ENCODE peak calls at places on chromosomes 7 and 10, in nine cellular contexts. One of them, this sample, is unnamed. For H3K9me3, the result is how much of the 10 kb centered on the place peaks cover.

GRCh38 chr7:73909051-73909941 is 48.3 kb downstream of the TMEM270 start:
- DNase-seq in BE2C: no peak
- DNase-seq in endodermal cell: no peak
- DNase-seq in ovary: no peak
- DNase-seq in fibroblast of lung: no peak
- DNase-seq in cardiac muscle cell: no peak
- DNase-seq in K562: no peak
- DNase-seq in esophagus squamous epithelium: no peak
- DNase-seq in colonic mucosa: no peak
- DNase-seq in this sample: no peak

GRCh38 chr7:116752305-116753074 is 80.5 kb downstream of the MET start:
- DNase-seq in BE2C: no peak
- DNase-seq in endodermal cell: no peak
- DNase-seq in ovary: no peak
- DNase-seq in fibroblast of lung: no peak
- DNase-seq in cardiac muscle cell: no peak
- DNase-seq in K562: no peak
- DNase-seq in esophagus squamous epithelium: no peak
- DNase-seq in colonic mucosa: no peak
- DNase-seq in this sample: no peak

GRCh38 chr10:23342213-23342884 is 2.2 kb downstream of the C10orf67 start:
- DNase-seq in BE2C: no peak
- DNase-seq in endodermal cell: no peak
- DNase-seq in ovary: no peak
- DNase-seq in fibroblast of lung: no peak
- DNase-seq in cardiac muscle cell: no peak
- DNase-seq in K562: no peak
- DNase-seq in esophagus squamous epithelium: no peak
- DNase-seq in colonic mucosa: no peak
- DNase-seq in this sample: no peak

GRCh38 chr10:118568327-118568848 is 27.1 kb downstream of the PRLHR start:
- DNase-seq in BE2C: peak
- DNase-seq in endodermal cell: peak
- DNase-seq in ovary: no peak
- DNase-seq in fibroblast of lung: peak
- DNase-seq in cardiac muscle cell: peak
- DNase-seq in K562: peak
- DNase-seq in esophagus squamous epithelium: no peak
- DNase-seq in colonic mucosa: peak
- DNase-seq in this sample: peak

GRCh38 chr10:47165711-47166404 is 134.1 kb upstream of the GDF10 start:
- DNase-seq in BE2C: no peak
- DNase-seq in endodermal cell: no peak
- DNase-seq in ovary: peak
- DNase-seq in fibroblast of lung: peak
- DNase-seq in cardiac muscle cell: no peak
- DNase-seq in K562: no peak
- DNase-seq in esophagus squamous epithelium: no peak
- DNase-seq in colonic mucosa: no peak
- DNase-seq in this sample: peak

GRCh38 chr7:8785081-8785480 is 351.7 kb downstream of the NXPH1 start:
- DNase-seq in BE2C: no peak
- DNase-seq in endodermal cell: no peak
- DNase-seq in ovary: no peak
- DNase-seq in fibroblast of lung: no peak
- DNase-seq in cardiac muscle cell: no peak
- DNase-seq in K562: no peak
- DNase-seq in esophagus squamous epithelium: no peak
- DNase-seq in colonic mucosa: no peak
- DNase-seq in this sample: no peak

GRCh38 chr7:37831214-37831613 is 17.2 kb upstream of the NME8 start:
- DNase-seq in BE2C: no peak
- DNase-seq in endodermal cell: no peak
- DNase-seq in ovary: no peak
- DNase-seq in fibroblast of lung: no peak
- DNase-seq in cardiac muscle cell: no peak
- DNase-seq in K562: no peak
- DNase-seq in esophagus squamous epithelium: no peak
- DNase-seq in colonic mucosa: no peak
- DNase-seq in this sample: no peak

GRCh38 chr7:28055161-28055544 is 125.4 kb downstream of the JAZF1 start:
- DNase-seq in BE2C: no peak
- DNase-seq in endodermal cell: no peak
- DNase-seq in ovary: no peak
- DNase-seq in fibroblast of lung: peak
- DNase-seq in cardiac muscle cell: no peak
- DNase-seq in K562: no peak
- DNase-seq in esophagus squamous epithelium: no peak
- DNase-seq in colonic mucosa: no peak
- DNase-seq in this sample: no peak

GRCh38 chr7:104149822-104150221 is 58.0 kb downstream of the ORC5 start:
- DNase-seq in BE2C: no peak
- DNase-seq in endodermal cell: no peak
- DNase-seq in ovary: no peak
- DNase-seq in fibroblast of lung: no peak
- DNase-seq in cardiac muscle cell: no peak
- DNase-seq in K562: no peak
- DNase-seq in esophagus squamous epithelium: no peak
- DNase-seq in colonic mucosa: no peak
- DNase-seq in this sample: no peak

GRCh38 chr7:71131256-71131752 is 640 bp upstream of the GALNT17 start:
- DNase-seq in BE2C: peak
- DNase-seq in endodermal cell: peak
- DNase-seq in ovary: peak
- DNase-seq in fibroblast of lung: peak
- DNase-seq in cardiac muscle cell: peak
- DNase-seq in K562: no peak
- DNase-seq in esophagus squamous epithelium: no peak
- DNase-seq in colonic mucosa: peak
- DNase-seq in this sample: no peak

GRCh38 chr10:24680647-24681475 is 42.8 kb downstream of the ARHGAP21 start:
- DNase-seq in BE2C: no peak
- DNase-seq in endodermal cell: no peak
- DNase-seq in ovary: no peak
- DNase-seq in fibroblast of lung: peak
- DNase-seq in cardiac muscle cell: no peak
- DNase-seq in K562: no peak
- DNase-seq in esophagus squamous epithelium: no peak
- DNase-seq in colonic mucosa: no peak
- DNase-seq in this sample: no peak

GRCh38 chr7:16344927-16345326 is 76.4 kb downstream of the CRPPA start:
- DNase-seq in BE2C: no peak
- DNase-seq in endodermal cell: no peak
- DNase-seq in ovary: no peak
- DNase-seq in fibroblast of lung: no peak
- DNase-seq in cardiac muscle cell: no peak
- DNase-seq in K562: peak
- DNase-seq in esophagus squamous epithelium: no peak
- DNase-seq in colonic mucosa: no peak
- DNase-seq in this sample: no peak

GRCh38 chr10:70830185-70830584 is 14.4 kb downstream of the SGPL1 start:
- DNase-seq in BE2C: no peak
- DNase-seq in endodermal cell: no peak
- DNase-seq in ovary: no peak
- DNase-seq in fibroblast of lung: peak
- DNase-seq in cardiac muscle cell: no peak
- DNase-seq in K562: no peak
- DNase-seq in esophagus squamous epithelium: no peak
- DNase-seq in colonic mucosa: no peak
- DNase-seq in this sample: no peak

GRCh38 chr7:138727336-138728099 is 26.4 kb upstream of the SVOPL start:
- DNase-seq in BE2C: no peak
- DNase-seq in endodermal cell: no peak
- DNase-seq in ovary: no peak
- DNase-seq in fibroblast of lung: no peak
- DNase-seq in cardiac muscle cell: no peak
- DNase-seq in K562: no peak
- DNase-seq in esophagus squamous epithelium: no peak
- DNase-seq in colonic mucosa: no peak
- DNase-seq in this sample: no peak

GRCh38 chr7:38382627-38383026 is 109.2 kb upstream of the TARP start:
- DNase-seq in BE2C: no peak
- DNase-seq in endodermal cell: no peak
- DNase-seq in ovary: no peak
- DNase-seq in fibroblast of lung: peak
- DNase-seq in cardiac muscle cell: no peak
- DNase-seq in K562: no peak
- DNase-seq in esophagus squamous epithelium: no peak
- DNase-seq in colonic mucosa: no peak
- DNase-seq in this sample: no peak

GRCh38 chr7:26144681-26145080 is 7.3 kb upstream of the NFE2L3 start:
- DNase-seq in BE2C: no peak
- DNase-seq in endodermal cell: no peak
- DNase-seq in ovary: no peak
- DNase-seq in fibroblast of lung: no peak
- DNase-seq in cardiac muscle cell: no peak
- DNase-seq in K562: no peak
- DNase-seq in esophagus squamous epithelium: no peak
- DNase-seq in colonic mucosa: no peak
- DNase-seq in this sample: no peak

GRCh38 chr10:49071221-49071761 is 44.0 kb downstream of the VSTM4 start:
- DNase-seq in BE2C: no peak
- DNase-seq in endodermal cell: peak
- DNase-seq in ovary: peak
- DNase-seq in fibroblast of lung: peak
- DNase-seq in cardiac muscle cell: no peak
- DNase-seq in K562: no peak
- DNase-seq in esophagus squamous epithelium: no peak
- DNase-seq in colonic mucosa: peak
- DNase-seq in this sample: no peak

GRCh38 chr10:60170250-60170649 is 219.4 kb downstream of the ANK3 start:
- DNase-seq in BE2C: no peak
- DNase-seq in endodermal cell: no peak
- DNase-seq in ovary: no peak
- DNase-seq in fibroblast of lung: no peak
- DNase-seq in cardiac muscle cell: no peak
- DNase-seq in K562: peak
- DNase-seq in esophagus squamous epithelium: no peak
- DNase-seq in colonic mucosa: no peak
- DNase-seq in this sample: peak

DNA sequence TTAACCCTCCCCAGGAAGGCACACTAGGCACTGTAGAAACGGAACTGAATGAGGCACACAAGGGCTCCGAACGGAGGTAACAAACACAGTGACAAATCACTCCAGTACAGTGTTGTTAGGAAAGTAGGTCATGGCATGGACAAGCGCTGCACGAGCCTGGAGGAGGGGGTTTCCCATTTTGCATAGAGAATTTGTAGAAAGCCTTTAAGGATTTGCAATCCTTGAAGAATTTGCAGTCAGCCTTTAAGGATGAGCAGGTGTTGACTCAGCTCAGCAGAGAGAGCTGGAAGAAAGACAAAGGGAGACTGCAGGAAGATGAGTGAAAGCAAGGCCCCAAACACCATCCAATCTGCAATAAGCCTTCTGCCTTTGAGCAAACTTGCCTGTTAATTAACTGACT is 51.1 kb upstream of the PPP1R3C start:
- DNase-seq in BE2C: no peak
- DNase-seq in endodermal cell: no peak
- DNase-seq in ovary: no peak
- DNase-seq in fibroblast of lung: peak
- DNase-seq in cardiac muscle cell: no peak
- DNase-seq in K562: no peak
- DNase-seq in esophagus squamous epithelium: no peak
- DNase-seq in colonic mucosa: no peak
- DNase-seq in this sample: peak
- H3K4me3 ChIP-seq in BE2C: no peak
- H3K4me3 ChIP-seq in endodermal cell: no peak
- H3K4me3 ChIP-seq in ovary: no peak
- H3K4me3 ChIP-seq in fibroblast of lung: no peak
- H3K4me3 ChIP-seq in cardiac muscle cell: no peak
- H3K4me3 ChIP-seq in K562: no peak
- H3K4me3 ChIP-seq in esophagus squamous epithelium: no peak
- H3K4me3 ChIP-seq in colonic mucosa: no peak
- H3K4me3 ChIP-seq in this sample: no peak

GRCh38 chr7:22647451-22648257 is 79.3 kb upstream of the IL6 start:
- DNase-seq in BE2C: no peak
- DNase-seq in endodermal cell: no peak
- DNase-seq in ovary: no peak
- DNase-seq in fibroblast of lung: peak
- DNase-seq in cardiac muscle cell: no peak
- DNase-seq in K562: peak
- DNase-seq in esophagus squamous epithelium: no peak
- DNase-seq in colonic mucosa: no peak
- DNase-seq in this sample: peak

GRCh38 chr7:22642454-22642853 is 84.5 kb upstream of the IL6 start:
- DNase-seq in BE2C: no peak
- DNase-seq in endodermal cell: no peak
- DNase-seq in ovary: no peak
- DNase-seq in fibroblast of lung: no peak
- DNase-seq in cardiac muscle cell: no peak
- DNase-seq in K562: no peak
- DNase-seq in esophagus squamous epithelium: no peak
- DNase-seq in colonic mucosa: no peak
- DNase-seq in this sample: no peak

GRCh38 chr7:22640269-22640668 is 86.7 kb upstream of the IL6 start:
- DNase-seq in BE2C: no peak
- DNase-seq in endodermal cell: no peak
- DNase-seq in ovary: no peak
- DNase-seq in fibroblast of lung: no peak
- DNase-seq in cardiac muscle cell: no peak
- DNase-seq in K562: no peak
- DNase-seq in esophagus squamous epithelium: no peak
- DNase-seq in colonic mucosa: no peak
- DNase-seq in this sample: no peak

GRCh38 chr7:22649686-22650085 is 77.3 kb upstream of the IL6 start:
- DNase-seq in BE2C: no peak
- DNase-seq in endodermal cell: no peak
- DNase-seq in ovary: no peak
- DNase-seq in fibroblast of lung: no peak
- DNase-seq in cardiac muscle cell: no peak
- DNase-seq in K562: no peak
- DNase-seq in esophagus squamous epithelium: no peak
- DNase-seq in colonic mucosa: no peak
- DNase-seq in this sample: no peak

GRCh38 chr7:22645418-22646181 is 81.4 kb upstream of the IL6 start:
- DNase-seq in BE2C: no peak
- DNase-seq in endodermal cell: no peak
- DNase-seq in ovary: no peak
- DNase-seq in fibroblast of lung: no peak
- DNase-seq in cardiac muscle cell: no peak
- DNase-seq in K562: no peak
- DNase-seq in esophagus squamous epithelium: no peak
- DNase-seq in colonic mucosa: no peak
- DNase-seq in this sample: no peak
- H3K9me3 ChIP-seq in BE2C: under half
- H3K9me3 ChIP-seq in endodermal cell: half or more
- H3K9me3 ChIP-seq in ovary: under half
- H3K9me3 ChIP-seq in fibroblast of lung: under half
- H3K9me3 ChIP-seq in cardiac muscle cell: under half
- H3K9me3 ChIP-seq in K562: under half
- H3K9me3 ChIP-seq in esophagus squamous epithelium: under half
- H3K9me3 ChIP-seq in colonic mucosa: under half
- H3K9me3 ChIP-seq in this sample: under half

GRCh38 chr10:103042908-103043307 is 124.8 kb downstream of the CNNM2 start:
- DNase-seq in BE2C: no peak
- DNase-seq in endodermal cell: peak
- DNase-seq in ovary: no peak
- DNase-seq in fibroblast of lung: no peak
- DNase-seq in cardiac muscle cell: no peak
- DNase-seq in K562: no peak
- DNase-seq in esophagus squamous epithelium: no peak
- DNase-seq in colonic mucosa: no peak
- DNase-seq in this sample: no peak
- TF ChIP-seq CTCF in BE2C: peak
- TF ChIP-seq CTCF in endodermal cell: peak
- TF ChIP-seq CTCF in ovary: no peak
- TF ChIP-seq CTCF in fibroblast of lung: no peak
- TF ChIP-seq CTCF in cardiac muscle cell: no peak
- TF ChIP-seq CTCF in K562: peak
- TF ChIP-seq CTCF in esophagus squamous epithelium: no peak
- TF ChIP-seq CTCF in colonic mucosa: no peak
- TF ChIP-seq CTCF in this sample: no peak

GRCh38 chr10:129792864-129793263 is 171.2 kb downstream of the EBF3 start:
- DNase-seq in BE2C: no peak
- DNase-seq in endodermal cell: peak
- DNase-seq in ovary: no peak
- DNase-seq in fibroblast of lung: no peak
- DNase-seq in cardiac muscle cell: no peak
- DNase-seq in K562: no peak
- DNase-seq in esophagus squamous epithelium: no peak
- DNase-seq in colonic mucosa: no peak
- DNase-seq in this sample: no peak
- H3K4me3 ChIP-seq in BE2C: no peak
- H3K4me3 ChIP-seq in endodermal cell: no peak
- H3K4me3 ChIP-seq in ovary: no peak
- H3K4me3 ChIP-seq in fibroblast of lung: no peak
- H3K4me3 ChIP-seq in cardiac muscle cell: no peak
- H3K4me3 ChIP-seq in K562: no peak
- H3K4me3 ChIP-seq in esophagus squamous epithelium: no peak
- H3K4me3 ChIP-seq in colonic mucosa: no peak
- H3K4me3 ChIP-seq in this sample: no peak